ENCODE peak calls at places on chromosomes 1 and 21, in ten cellular contexts. V is suprapubic skin, Y is stomach, A is endothelial cell of umbilical vein, G is HCT116, B is breast epithelium, P is transverse colon, Z is GM12878, F is sigmoid colon, Q is H1. U is an unnamed sample.

GRCh38 chr1:101122452-101123166 is 97.0 kb upstream of the DPH5 start:
- DNase-seq in V (no peak), G (no peak), F (no peak), Z (no peak), A (no peak), B (no peak), Y (no peak), Q (no peak), P (no peak), U (no peak)

GRCh38 chr1:185969028-185969427 is 234.8 kb downstream of the HMCN1 start:
- DNase-seq in A (no peak), V (no peak), Z (no peak), G (no peak), Q (no peak), Y (no peak), B (no peak), F (no peak), P (no peak), U (no peak)

GRCh38 chr1:118201524-118201923 is 16.5 kb upstream of the SPAG17 start:
- DNase-seq in Y (no peak), Z (peak; percentile 47), Q (no peak), F (no peak), A (no peak), G (no peak), V (no peak), P (no peak), B (no peak), U (no peak)

GRCh38 chr1:97621955-97622354 is 298.9 kb downstream of the DPYD start:
- DNase-seq in A (no peak), Q (no peak), Y (no peak), Z (no peak), V (no peak), P (no peak), F (no peak), B (no peak), G (no peak), U (no peak)

GRCh38 chr1:50774759-50775351 is 185.2 kb downstream of the FAF1 start:
- DNase-seq in Z (peak; percentile 11), Y (no peak), B (no peak), G (peak; percentile 48), P (no peak), Q (no peak), V (no peak), F (no peak), A (peak; percentile 67), U (no peak)

GRCh38 chr1:203378529-203379271 is 27.8 kb upstream of the FMOD start:
- DNase-seq in V (no peak), P (no peak), G (no peak), B (no peak), Q (no peak), A (no peak), Z (no peak), Y (no peak), F (no peak), U (no peak)

GRCh38 chr21:45138199-45139002 is 64.0 kb downstream of the ADARB1 start:
- DNase-seq in A (peak; percentile 57), F (peak; percentile 85), Y (peak; percentile 72), V (peak; percentile 91), B (no peak), G (peak; percentile 52), Q (peak; percentile 88), Z (no peak), P (peak; percentile 69), U (peak; percentile 90)

GRCh38 chr1:34013958-34014737 is 150.3 kb downstream of the HMGB4 start:
- DNase-seq in A (no peak), G (peak; percentile 28), P (no peak), F (no peak), Z (no peak), Q (peak; percentile 90), Y (no peak), B (no peak), V (no peak), U (no peak)

GRCh38 chr1:10540277-10541005 is 65.7 kb downstream of the PEX14 start:
- DNase-seq in B (no peak), A (peak; percentile 63), Z (no peak), Q (no peak), P (no peak), Y (no peak), G (no peak), F (peak; percentile 73), V (no peak), U (no peak)

GRCh38 chr1:10539411-10540043 is 64.8 kb downstream of the PEX14 start:
- DNase-seq in Z (no peak), A (no peak), F (no peak), V (no peak), Q (no peak), Y (no peak), P (no peak), G (no peak), B (no peak), U (no peak)

GRCh38 chr1:10538608-10539355 is 64.0 kb downstream of the PEX14 start:
- DNase-seq in A (no peak), F (no peak), V (no peak), P (no peak), Q (no peak), G (no peak), B (no peak), Y (no peak), Z (no peak), U (no peak)

GRCh38 chr1:10544239-10544638 is 69.5 kb downstream of the PEX14 start:
- DNase-seq in F (no peak), G (no peak), Q (no peak), V (no peak), P (no peak), B (no peak), Y (no peak), Z (no peak), A (no peak), U (no peak)

GRCh38 chr1:10541286-10541685 is 66.5 kb downstream of the PEX14 start:
- DNase-seq in Y (no peak), F (no peak), G (no peak), Z (no peak), V (no peak), A (no peak), P (no peak), Q (peak; percentile 77), B (no peak), U (no peak)
- TF ChIP-seq POLR2AphosphoS5 in Y (no peak), F (no peak), G (no peak), Z (no peak), V (no peak), A (no peak), P (no peak), Q (no peak), B (no peak), U (no peak)

GRCh38 chr1:94384485-94385353 is 33.5 kb upstream of the ABCD3 start:
- DNase-seq in F (no peak), V (no peak), A (peak; percentile 28), B (no peak), G (no peak), Q (no peak), Z (no peak), Y (peak; percentile 51), P (peak; percentile 33), U (no peak)
- H3K4me3 ChIP-seq in F (no peak overlapping the region), V (no peak overlapping the region), A (no peak overlapping the region), B (no peak overlapping the region), G (no peak overlapping the region), Q (no peak overlapping the region), Z (no peak overlapping the region), Y (no peak overlapping the region), P (no peak overlapping the region), U (no peak overlapping the region)

GRCh38 chr1:173499729-173500128 is 22.6 kb downstream of the PRDX6 start:
- DNase-seq in F (no peak), Y (no peak), A (no peak), V (no peak), Z (no peak), G (no peak), Q (no peak), B (no peak), P (no peak), U (no peak)

GRCh38 chr1:173505401-173505800 is 28.3 kb downstream of the PRDX6 start:
- DNase-seq in Y (no peak), B (no peak), A (no peak), F (no peak), P (no peak), Q (no peak), G (no peak), V (no peak), Z (no peak), U (no peak)

GRCh38 chr1:173503391-173503790 is 26.3 kb downstream of the PRDX6 start:
- DNase-seq in Q (no peak), Y (no peak), A (no peak), Z (no peak), P (peak; percentile 15), B (no peak), F (no peak), V (no peak), G (no peak), U (no peak)

GRCh38 chr1:173504268-173504667 is 27.1 kb downstream of the PRDX6 start:
- DNase-seq in Q (no peak), Y (no peak), A (no peak), F (no peak), G (no peak), V (no peak), B (no peak), P (no peak), Z (no peak), U (no peak)

DNA sequence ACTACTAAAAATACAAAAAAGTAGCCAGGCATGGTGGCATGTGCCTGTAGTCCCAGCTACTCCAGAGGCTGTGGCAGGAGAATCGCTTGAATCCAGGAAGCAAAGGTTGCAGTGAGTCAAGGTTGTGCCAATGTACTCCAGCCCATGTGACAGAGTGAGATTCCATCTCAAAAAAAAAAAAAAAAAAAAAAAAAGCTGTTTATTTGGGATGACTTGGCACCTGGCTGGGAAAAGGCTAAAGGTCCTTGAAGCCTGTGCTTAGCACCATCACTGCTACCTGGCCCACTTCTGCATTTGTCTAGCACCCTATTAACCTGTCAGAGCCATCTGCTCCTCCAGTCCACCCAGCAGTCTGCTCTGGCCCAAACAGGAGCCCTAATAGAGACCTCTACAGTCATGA is 25.0 kb downstream of the PRDX6 start:
- DNase-seq in P (no peak), Y (no peak), F (no peak), A (no peak), V (no peak), Q (no peak), B (no peak), Z (no peak), G (no peak), U (no peak)
- TF ChIP-seq POLR2A in P (no peak), Y (no peak), F (no peak), A (no peak), V (no peak), Q (no peak), B (no peak), Z (no peak), G (no peak), U (no peak)

GRCh38 chr1:38932496-38933014 is 9.1 kb downstream of the RHBDL2 start:
- DNase-seq in P (no peak), Z (no peak), Q (no peak), V (no peak), B (no peak), G (no peak), F (no peak), A (no peak), Y (no peak), U (no peak)

GRCh38 chr1:38929476-38929875 is 12.2 kb downstream of the RHBDL2 start:
- DNase-seq in B (no peak), G (no peak), F (no peak), P (no peak), Q (peak; percentile 53), V (no peak), Z (no peak), Y (no peak), A (no peak), U (no peak)

GRCh38 chr1:38925381-38925780 is 16.2 kb downstream of the RHBDL2 start:
- DNase-seq in F (no peak), A (no peak), Y (no peak), B (no peak), Z (no peak), G (no peak), Q (no peak), V (no peak), P (no peak), U (no peak)

GRCh38 chr1:38926091-38926490 is 15.5 kb downstream of the RHBDL2 start:
- DNase-seq in P (no peak), Y (no peak), V (no peak), Q (no peak), G (no peak), A (no peak), Z (no peak), B (no peak), F (no peak), U (no peak)

GRCh38 chr1:38929054-38929453 is 12.6 kb downstream of the RHBDL2 start:
- DNase-seq in F (no peak), A (no peak), G (no peak), Q (no peak), Z (no peak), P (no peak), Y (no peak), B (no peak), V (no peak), U (no peak)
- TF ChIP-seq POLR2AphosphoS5 in F (no peak), A (no peak), G (no peak), Q (no peak), Z (no peak), P (no peak), Y (no peak), B (no peak), V (no peak), U (no peak)

U was measured in spleen.